ENCODE peak calls at places on chromosomes 11 and 22, in ten cellular contexts. One of them, this sample, is unnamed.

GRCh38 chr11:44997566-44997965 is 46.9 kb upstream of the TP53I11 start:
- DNase-seq in testis: no peak
- DNase-seq in A549: no peak
- DNase-seq in body of pancreas: no peak
- DNase-seq in breast epithelium: no peak
- DNase-seq in prostate gland: no peak
- DNase-seq in transverse colon: no peak
- DNase-seq in IMR-90: no peak
- DNase-seq in GM12891: no peak
- DNase-seq in stomach: no peak
- DNase-seq in this sample: no peak

GRCh38 chr11:28696591-28696990 is 588.4 kb downstream of the METTL15 start:
- DNase-seq in testis: no peak
- DNase-seq in A549: no peak
- DNase-seq in body of pancreas: no peak
- DNase-seq in breast epithelium: no peak
- DNase-seq in prostate gland: no peak
- DNase-seq in transverse colon: no peak
- DNase-seq in IMR-90: peak
- DNase-seq in GM12891: no peak
- DNase-seq in stomach: no peak
- DNase-seq in this sample: no peak

GRCh38 chr22:45830531-45831245 is 146.3 kb downstream of the WNT7B start:
- DNase-seq in testis: no peak
- DNase-seq in A549: no peak
- DNase-seq in body of pancreas: no peak
- DNase-seq in breast epithelium: no peak
- DNase-seq in prostate gland: no peak
- DNase-seq in transverse colon: no peak
- DNase-seq in IMR-90: peak
- DNase-seq in GM12891: no peak
- DNase-seq in stomach: no peak
- DNase-seq in this sample: no peak

GRCh38 chr11:110497204-110497987 is 67.6 kb downstream of the FDX1 start:
- DNase-seq in testis: no peak
- DNase-seq in A549: no peak
- DNase-seq in body of pancreas: no peak
- DNase-seq in breast epithelium: no peak
- DNase-seq in prostate gland: no peak
- DNase-seq in transverse colon: no peak
- DNase-seq in IMR-90: no peak
- DNase-seq in GM12891: no peak
- DNase-seq in stomach: no peak
- DNase-seq in this sample: peak

GRCh38 chr22:25970996-25971811 is 198.1 kb upstream of the SEZ6L start:
- DNase-seq in testis: no peak
- DNase-seq in A549: no peak
- DNase-seq in body of pancreas: no peak
- DNase-seq in breast epithelium: no peak
- DNase-seq in prostate gland: no peak
- DNase-seq in transverse colon: no peak
- DNase-seq in IMR-90: no peak
- DNase-seq in GM12891: no peak
- DNase-seq in stomach: no peak
- DNase-seq in this sample: no peak

GRCh38 chr11:70322653-70323052 is 52.2 kb downstream of the PPFIA1 start:
- DNase-seq in testis: no peak
- DNase-seq in A549: no peak
- DNase-seq in body of pancreas: no peak
- DNase-seq in breast epithelium: no peak
- DNase-seq in prostate gland: no peak
- DNase-seq in transverse colon: no peak
- DNase-seq in IMR-90: no peak
- DNase-seq in GM12891: no peak
- DNase-seq in stomach: no peak
- DNase-seq in this sample: no peak

GRCh38 chr11:13290221-13290980 is 12.8 kb downstream of the BMAL1 start:
- DNase-seq in testis: no peak
- DNase-seq in A549: no peak
- DNase-seq in body of pancreas: no peak
- DNase-seq in breast epithelium: no peak
- DNase-seq in prostate gland: no peak
- DNase-seq in transverse colon: no peak
- DNase-seq in IMR-90: no peak
- DNase-seq in GM12891: no peak
- DNase-seq in stomach: no peak
- DNase-seq in this sample: no peak

GRCh38 chr11:118108513-118108912 is 21.8 kb upstream of the SMIM35 start:
- DNase-seq in testis: no peak
- DNase-seq in A549: no peak
- DNase-seq in body of pancreas: no peak
- DNase-seq in breast epithelium: no peak
- DNase-seq in prostate gland: no peak
- DNase-seq in transverse colon: no peak
- DNase-seq in IMR-90: no peak
- DNase-seq in GM12891: no peak
- DNase-seq in stomach: no peak
- DNase-seq in this sample: no peak

GRCh38 chr11:80533463-80533862 is 1092.6 kb upstream of the TENM4 start:
- DNase-seq in testis: no peak
- DNase-seq in A549: no peak
- DNase-seq in body of pancreas: no peak
- DNase-seq in breast epithelium: no peak
- DNase-seq in prostate gland: no peak
- DNase-seq in transverse colon: no peak
- DNase-seq in IMR-90: no peak
- DNase-seq in GM12891: no peak
- DNase-seq in stomach: no peak
- DNase-seq in this sample: no peak

DNA sequence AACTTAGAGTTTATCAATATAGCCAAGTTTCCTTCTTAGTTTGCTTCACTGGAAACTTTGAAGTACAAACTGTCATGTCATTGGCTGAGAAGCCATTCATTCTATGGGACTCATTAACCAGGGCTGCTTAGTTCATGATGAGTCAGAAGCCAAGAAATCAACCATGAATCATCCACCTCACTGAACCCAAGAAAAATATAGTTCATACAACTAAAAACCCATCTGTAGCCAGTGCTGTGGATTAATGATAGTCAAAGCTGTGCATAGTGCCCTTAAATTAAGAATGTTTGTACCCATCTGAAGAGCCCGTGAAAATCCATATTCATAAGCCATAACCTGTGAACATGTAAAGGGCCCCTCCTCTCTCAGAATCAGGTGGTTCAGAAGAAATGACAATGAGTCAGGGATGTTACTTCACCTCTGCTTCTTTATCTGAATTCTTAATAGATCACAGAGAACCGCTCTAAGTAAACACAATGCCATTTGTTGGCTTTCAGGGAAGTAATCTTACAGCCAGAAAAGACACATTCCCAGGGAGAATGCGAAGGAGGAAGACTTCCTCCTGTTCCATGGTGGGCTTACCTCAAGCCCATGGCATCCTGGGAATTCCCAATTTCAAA is 25.4 kb downstream of the MMP20 start:
- DNase-seq in testis: no peak
- DNase-seq in A549: peak
- DNase-seq in body of pancreas: no peak
- DNase-seq in breast epithelium: no peak
- DNase-seq in prostate gland: no peak
- DNase-seq in transverse colon: no peak
- DNase-seq in IMR-90: peak
- DNase-seq in GM12891: no peak
- DNase-seq in stomach: no peak
- DNase-seq in this sample: no peak
- TF ChIP-seq POLR2A in testis: no peak
- TF ChIP-seq POLR2A in A549: no peak
- TF ChIP-seq POLR2A in body of pancreas: no peak
- TF ChIP-seq POLR2A in breast epithelium: no peak
- TF ChIP-seq POLR2A in prostate gland: no peak
- TF ChIP-seq POLR2A in transverse colon: no peak
- TF ChIP-seq POLR2A in IMR-90: no peak
- TF ChIP-seq POLR2A in GM12891: no peak
- TF ChIP-seq POLR2A in stomach: no peak
- TF ChIP-seq POLR2A in this sample: no peak

DNA sequence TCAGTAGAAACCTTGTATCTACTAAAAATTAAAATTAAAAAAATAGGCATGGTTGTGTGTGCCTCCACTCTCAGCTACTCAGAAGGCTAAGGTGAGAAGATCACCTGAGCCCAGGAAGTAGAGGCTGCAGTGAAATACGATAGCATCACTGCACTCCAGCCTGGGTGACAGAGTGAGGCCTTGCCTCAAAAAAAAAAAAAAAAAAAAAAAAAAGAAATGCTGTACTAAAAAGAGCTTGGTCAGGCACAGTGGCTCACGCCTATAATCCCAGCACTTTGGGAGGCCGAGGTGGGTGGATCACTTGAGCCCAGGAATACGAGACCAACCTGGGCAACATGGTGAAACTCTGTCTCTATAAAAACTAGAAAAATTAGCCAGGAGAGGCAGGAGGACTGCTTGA is 36.5 kb downstream of the SBF2 start:
- DNase-seq in testis: no peak
- DNase-seq in A549: no peak
- DNase-seq in body of pancreas: no peak
- DNase-seq in breast epithelium: no peak
- DNase-seq in prostate gland: no peak
- DNase-seq in transverse colon: no peak
- DNase-seq in IMR-90: no peak
- DNase-seq in GM12891: no peak
- DNase-seq in stomach: no peak
- DNase-seq in this sample: no peak
- TF ChIP-seq POLR2A in testis: no peak
- TF ChIP-seq POLR2A in A549: no peak
- TF ChIP-seq POLR2A in body of pancreas: no peak
- TF ChIP-seq POLR2A in breast epithelium: no peak
- TF ChIP-seq POLR2A in prostate gland: no peak
- TF ChIP-seq POLR2A in transverse colon: no peak
- TF ChIP-seq POLR2A in IMR-90: no peak
- TF ChIP-seq POLR2A in GM12891: no peak
- TF ChIP-seq POLR2A in stomach: no peak
- TF ChIP-seq POLR2A in this sample: no peak

GRCh38 chr11:77473801-77474508 is at the start of gene PAK1:
- DNase-seq in testis: peak
- DNase-seq in A549: peak
- DNase-seq in body of pancreas: peak
- DNase-seq in breast epithelium: peak
- DNase-seq in prostate gland: peak
- DNase-seq in transverse colon: peak
- DNase-seq in IMR-90: peak
- DNase-seq in GM12891: peak
- DNase-seq in stomach: peak
- DNase-seq in this sample: peak

GRCh38 chr11:77475206-77475605 is 1.3 kb upstream of the PAK1 start:
- DNase-seq in testis: no peak
- DNase-seq in A549: no peak
- DNase-seq in body of pancreas: no peak
- DNase-seq in breast epithelium: no peak
- DNase-seq in prostate gland: no peak
- DNase-seq in transverse colon: no peak
- DNase-seq in IMR-90: no peak
- DNase-seq in GM12891: no peak
- DNase-seq in stomach: no peak
- DNase-seq in this sample: no peak

GRCh38 chr11:77471520-77472234 is 2.2 kb downstream of the PAK1 start:
- DNase-seq in testis: peak
- DNase-seq in A549: peak
- DNase-seq in body of pancreas: peak
- DNase-seq in breast epithelium: no peak
- DNase-seq in prostate gland: peak
- DNase-seq in transverse colon: peak
- DNase-seq in IMR-90: no peak
- DNase-seq in GM12891: no peak
- DNase-seq in stomach: peak
- DNase-seq in this sample: peak

GRCh38 chr11:77473001-77473800 is 693 bp downstream of the PAK1 start:
- DNase-seq in testis: peak
- DNase-seq in A549: peak
- DNase-seq in body of pancreas: peak
- DNase-seq in breast epithelium: peak
- DNase-seq in prostate gland: peak
- DNase-seq in transverse colon: peak
- DNase-seq in IMR-90: no peak
- DNase-seq in GM12891: peak
- DNase-seq in stomach: peak
- DNase-seq in this sample: no peak

GRCh38 chr11:77474509-77475070 is 696 bp upstream of the PAK1 start:
- DNase-seq in testis: no peak
- DNase-seq in A549: no peak
- DNase-seq in body of pancreas: peak
- DNase-seq in breast epithelium: no peak
- DNase-seq in prostate gland: peak
- DNase-seq in transverse colon: no peak
- DNase-seq in IMR-90: no peak
- DNase-seq in GM12891: no peak
- DNase-seq in stomach: no peak
- DNase-seq in this sample: no peak
- TF ChIP-seq POLR2A in testis: no peak
- TF ChIP-seq POLR2A in A549: no peak
- TF ChIP-seq POLR2A in body of pancreas: no peak
- TF ChIP-seq POLR2A in breast epithelium: no peak
- TF ChIP-seq POLR2A in prostate gland: no peak
- TF ChIP-seq POLR2A in transverse colon: no peak
- TF ChIP-seq POLR2A in IMR-90: no peak
- TF ChIP-seq POLR2A in GM12891: no peak
- TF ChIP-seq POLR2A in stomach: no peak
- TF ChIP-seq POLR2A in this sample: no peak

GRCh38 chr11:76291576-76292526 is 85.5 kb upstream of the WNT11 start:
- DNase-seq in testis: no peak
- DNase-seq in A549: no peak
- DNase-seq in body of pancreas: no peak
- DNase-seq in breast epithelium: no peak
- DNase-seq in prostate gland: no peak
- DNase-seq in transverse colon: no peak
- DNase-seq in IMR-90: no peak
- DNase-seq in GM12891: no peak
- DNase-seq in stomach: no peak
- DNase-seq in this sample: no peak
- TF ChIP-seq POLR2A in testis: no peak
- TF ChIP-seq POLR2A in A549: no peak
- TF ChIP-seq POLR2A in body of pancreas: no peak
- TF ChIP-seq POLR2A in breast epithelium: no peak
- TF ChIP-seq POLR2A in prostate gland: no peak
- TF ChIP-seq POLR2A in transverse colon: no peak
- TF ChIP-seq POLR2A in IMR-90: no peak
- TF ChIP-seq POLR2A in GM12891: no peak
- TF ChIP-seq POLR2A in stomach: no peak
- TF ChIP-seq POLR2A in this sample: no peak

GRCh38 chr11:33893711-33894401 is 2.0 kb upstream of the LMO2 start:
- DNase-seq in testis: no peak
- DNase-seq in A549: no peak
- DNase-seq in body of pancreas: no peak
- DNase-seq in breast epithelium: no peak
- DNase-seq in prostate gland: no peak
- DNase-seq in transverse colon: no peak
- DNase-seq in IMR-90: no peak
- DNase-seq in GM12891: no peak
- DNase-seq in stomach: no peak
- DNase-seq in this sample: no peak
- TF ChIP-seq POLR2A in testis: no peak
- TF ChIP-seq POLR2A in A549: no peak
- TF ChIP-seq POLR2A in body of pancreas: peak
- TF ChIP-seq POLR2A in breast epithelium: no peak
- TF ChIP-seq POLR2A in prostate gland: no peak
- TF ChIP-seq POLR2A in transverse colon: no peak
- TF ChIP-seq POLR2A in IMR-90: no peak
- TF ChIP-seq POLR2A in GM12891: peak
- TF ChIP-seq POLR2A in stomach: no peak
- TF ChIP-seq POLR2A in this sample: peak

This sample was measured in tibial nerve.